ENCODE peak calls at places on chromosome 6, in six cellular contexts. L, M, C, K, Q and J are unnamed samples.
A peak's percentile ranks its signal among the peaks of the same experiment; 100 is the strongest.

GRCh38 chr6:122712864-122713612 is 66.5 kb upstream of the FABP7 start:
- DNase-seq in L (no peak), M (no peak), C (no peak), K (no peak), Q (no peak), J (peak; percentile 95)

GRCh38 chr6:97361286-97361685 is 78.3 kb upstream of the MMS22L start:
- DNase-seq in L (no peak), M (no peak), C (no peak), K (no peak), Q (no peak), J (no peak)

GRCh38 chr6:12363651-12364381 is 73.7 kb downstream of the EDN1 start:
- DNase-seq in L (no peak), M (no peak), C (no peak), K (no peak), Q (no peak), J (peak; percentile 98)

GRCh38 chr6:75486850-75487568 is 6.6 kb downstream of the FILIP1 start:
- DNase-seq in L (no peak), M (no peak), C (no peak), K (no peak), Q (no peak), J (no peak)

GRCh38 chr6:2155206-2155605 is 90.2 kb downstream of the GMDS start:
- DNase-seq in L (no peak), M (no peak), C (no peak), K (no peak), Q (no peak), J (no peak)

GRCh38 chr6:44730771-44731391 is 343.4 kb downstream of the CDC5L start:
- DNase-seq in L (no peak), M (no peak), C (no peak), K (no peak), Q (no peak), J (no peak)

GRCh38 chr6:3751019-3751729 is at the start of gene PXDC1:
- DNase-seq in L (no peak), M (no peak), C (peak; percentile 39), K (no peak), Q (no peak), J (no peak)

GRCh38 chr6:81002126-81002525 is 750.4 kb downstream of the TENT5A start:
- DNase-seq in L (no peak), M (no peak), C (no peak), K (no peak), Q (no peak), J (no peak)